ENCODE peak calls at places on chromosome 15, in five cellular contexts. D is fibroblast of lung, S is IMR-90, K is body of pancreas, J is OCI-LY7. R is an unnamed sample. For H3K9me3 and H3K36me3, the result is how much of the 10 kb centered on the place peaks cover.

GRCh38 chr15:35550957-35551356 is 5.0 kb upstream of the DPH6 start:
- DNase-seq in D (no peak), J (no peak), S (no peak), K (no peak), R (no peak)

GRCh38 chr15:63513728-63514127 is 9.3 kb downstream of the USP3 start:
- DNase-seq in S (no peak), J (no peak), D (no peak), K (no peak), R (no peak)

GRCh38 chr15:101611007-101611406 is 41.2 kb downstream of the TM2D3 start:
- DNase-seq in J (no peak), K (no peak), S (no peak), D (no peak), R (no peak)

GRCh38 chr15:79073336-79073735 is 17.2 kb downstream of the RASGRF1 start:
- DNase-seq in D (no peak), S (no peak), K (no peak), J (no peak), R (no peak)

GRCh38 chr15:76993114-76993715 is 1.7 kb upstream of the PSTPIP1 start:
- DNase-seq in J (no peak), K (no peak), S (no peak), D (no peak), R (peak)

GRCh38 chr15:68608206-68608843 is 29.5 kb downstream of the CORO2B start:
- DNase-seq in D (peak), S (peak), J (no peak), K (peak), R (no peak)

GRCh38 chr15:91627473-91628309 is 225.8 kb upstream of the SLCO3A1 start:
- DNase-seq in J (no peak), K (peak), D (peak), S (peak), R (no peak)

GRCh38 chr15:70672081-70672480 is 91.3 kb downstream of the UACA start:
- DNase-seq in K (no peak), D (peak), S (no peak), J (no peak), R (no peak)

GRCh38 chr15:74320358-74321247 is 46.8 kb downstream of the CYP11A1 start:
- DNase-seq in S (peak), D (no peak), J (peak), K (peak), R (no peak)

GRCh38 chr15:57444877-57445513 is 68.7 kb downstream of the CGNL1 start:
- DNase-seq in D (peak), K (no peak), S (no peak), J (no peak), R (no peak)

GRCh38 chr15:51982013-51982769 is 10.6 kb upstream of the LEO1 start:
- DNase-seq in J (peak), S (peak), K (no peak), D (peak), R (no peak)

GRCh38 chr15:25170781-25171110 is 216.0 kb downstream of the SNRPN start:
- DNase-seq in K (no peak), D (no peak), J (no peak), S (no peak), R (no peak)

GRCh38 chr15:57172925-57173324 is 203.4 kb upstream of the CGNL1 start:
- DNase-seq in K (no peak), J (no peak), S (peak), D (peak), R (no peak)

GRCh38 chr15:49387471-49387870 is 35.6 kb upstream of the FGF7 start:
- DNase-seq in J (no peak), D (no peak), K (no peak), S (no peak), R (no peak)

GRCh38 chr15:40416056-40416455 is 10.5 kb downstream of the IVD start:
- DNase-seq in S (no peak), J (no peak), D (no peak), K (no peak), R (no peak)

GRCh38 chr15:34214135-34214534 is 4.2 kb upstream of the KATNBL1 start:
- DNase-seq in K (no peak), S (no peak), J (no peak), D (no peak), R (no peak)

GRCh38 chr15:33789141-33789540 is 179.2 kb upstream of the CHRM5 start:
- DNase-seq in J (no peak), K (no peak), S (peak), D (peak), R (no peak)

GRCh38 chr15:69357773-69358765 is 56.1 kb upstream of the KIF23 start:
- DNase-seq in D (peak), J (no peak), K (peak), S (peak), R (no peak)

GRCh38 chr15:85329561-85330421 is 50.6 kb upstream of the AKAP13 start:
- DNase-seq in D (peak), S (peak), J (peak), K (no peak), R (no peak)

GRCh38 chr15:74433592-74434259 is at the start of gene SEMA7A:
- DNase-seq in D (peak), S (peak), J (peak), K (peak), R (no peak)

GRCh38 chr15:40054746-40055575 is 16.0 kb upstream of the SRP14 start:
- DNase-seq in J (peak), K (peak), S (peak), D (peak), R (no peak)

GRCh38 chr15:63133786-63134185 is 12.1 kb downstream of the LACTB start:
- DNase-seq in S (peak), J (no peak), K (no peak), D (peak), R (no peak)

GRCh38 chr15:45262906-45263456 is 10.9 kb downstream of the SLC28A2 start:
- DNase-seq in S (no peak), D (no peak), K (no peak), J (no peak), R (no peak)

GRCh38 chr15:89323825-89324224 is 10.8 kb downstream of the POLG start:
- DNase-seq in K (no peak), S (no peak), D (no peak), J (no peak), R (no peak)

GRCh38 chr15:89325039-89325803 is 9.4 kb downstream of the POLG start:
- DNase-seq in D (no peak), J (no peak), K (no peak), S (no peak), R (no peak)

GRCh38 chr15:89322822-89323221 is 11.8 kb downstream of the POLG start:
- DNase-seq in J (no peak), D (no peak), K (no peak), S (no peak), R (no peak)

GRCh38 chr15:89320200-89320599 is 14.4 kb downstream of the POLG start:
- DNase-seq in S (no peak), K (no peak), J (no peak), D (no peak), R (no peak)

GRCh38 chr15:89321521-89322410 is 12.9 kb downstream of the POLG start:
- DNase-seq in S (no peak), D (no peak), J (no peak), K (no peak), R (no peak)
- TF ChIP-seq CTCF in S (no peak), D (no peak), J (peak), K (peak), R (no peak)

GRCh38 chr15:94929282-94929681 is 697.9 kb downstream of the MCTP2 start:
- DNase-seq in J (no peak), D (no peak), K (no peak), S (no peak), R (no peak)

GRCh38 chr15:94930441-94930840 is 699.1 kb downstream of the MCTP2 start:
- DNase-seq in J (no peak), D (no peak), S (no peak), K (no peak), R (no peak)

GRCh38 chr15:94924971-94925593 is 693.7 kb downstream of the MCTP2 start:
- DNase-seq in J (no peak), S (no peak), D (no peak), K (no peak), R (no peak)

GRCh38 chr15:94934440-94934839 is 703.1 kb downstream of the MCTP2 start:
- DNase-seq in K (no peak), S (no peak), D (no peak), J (no peak), R (no peak)

GRCh38 chr15:94930945-94931344 is 699.6 kb downstream of the MCTP2 start:
- DNase-seq in K (no peak), D (no peak), S (no peak), J (no peak), R (no peak)
- H3K9me3 ChIP-seq in K (under half), D (under half), S (under half), J (under half), R (under half)

GRCh38 chr15:65204931-65205655 is 6.2 kb downstream of the CILP start:
- DNase-seq in D (no peak), S (no peak), J (no peak), K (no peak), R (no peak)
- H3K36me3 ChIP-seq in D (under half), S (under half), J (under half), K (under half), R (under half)

GRCh38 chr15:22224241-22224671 is 143.9 kb downstream of the OR4M2 start:
- DNase-seq in D (no peak), K (no peak), J (peak), S (no peak), R (no peak)
- TF ChIP-seq CTCF in D (no peak), K (no peak), J (peak), S (no peak), R (no peak)

DNA sequence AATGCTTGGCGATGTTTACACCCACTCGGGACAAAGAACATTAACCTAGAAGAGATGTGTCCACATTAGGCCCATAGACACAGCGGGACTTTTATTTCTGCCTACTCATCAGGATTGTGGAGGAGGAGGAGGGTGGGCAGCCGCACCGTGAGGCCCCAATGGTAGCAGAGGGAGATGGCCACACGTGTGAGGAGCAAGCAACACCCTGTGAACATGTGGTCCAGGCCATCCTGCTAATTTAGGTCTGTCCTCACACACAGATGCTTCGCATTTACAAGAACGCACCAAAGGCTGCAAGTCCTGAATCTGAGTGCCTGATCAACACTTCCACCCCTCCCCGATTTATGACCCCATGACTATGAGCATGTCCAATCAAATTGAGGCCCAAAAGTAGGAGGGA is 560.0 kb downstream of the GABRG3 start:
- DNase-seq in J (no peak), D (no peak), K (no peak), S (no peak), R (no peak)
- H3K9me3 ChIP-seq in J (under half), D (under half), K (under half), S (under half), R (under half)

GRCh38 chr15:41561777-41562145 is 2.7 kb downstream of the TYRO3 start:
- DNase-seq in J (no peak), D (peak), S (peak), K (no peak), R (no peak)
- H3K36me3 ChIP-seq in J (under half), D (under half), S (under half), K (under half), R (under half)